ENCODE peak calls at places on chromosome 1, in six cellular contexts. O, Y, H, B, N and U are unnamed samples.
A peak's percentile ranks its signal among the peaks of the same experiment; 100 is the strongest.

GRCh38 chr1:175656416-175656815 is 87.0 kb downstream of the TNR start:
- DNase-seq in H (no peak), O (no peak), B (no peak), Y (no peak), N (no peak), U (no peak)

GRCh38 chr1:203210988-203211387 is 18.5 kb downstream of the CHIT1 start:
- DNase-seq in Y (no peak), B (no peak), N (no peak), O (no peak), H (no peak), U (no peak)

GRCh38 chr1:43008106-43008424 is 49.4 kb upstream of the SLC2A1 start:
- DNase-seq in Y (no peak), N (no peak), O (peak; percentile 41), H (no peak), B (no peak), U (no peak)

GRCh38 chr1:241250465-241250864 is 106.5 kb downstream of the RGS7 start:
- DNase-seq in N (no peak), B (peak; percentile 27), Y (no peak), H (no peak), O (no peak), U (no peak)

GRCh38 chr1:241592273-241592958 is 47.8 kb downstream of the CHML start:
- DNase-seq in H (no peak), O (no peak), Y (no peak), B (peak; percentile 98), N (peak; percentile 80), U (no peak)

GRCh38 chr1:29382851-29383588 is 146.7 kb downstream of the PTPRU start:
- DNase-seq in N (no peak), H (peak; percentile 5), B (no peak), O (no peak), Y (no peak), U (no peak)

GRCh38 chr1:164787834-164788231 is 228.8 kb downstream of the PBX1 start:
- DNase-seq in H (no peak), O (no peak), N (no peak), B (no peak), Y (no peak), U (no peak)

GRCh38 chr1:110243581-110243980 is 33.5 kb downstream of the KCNC4 start:
- DNase-seq in Y (no peak), N (no peak), O (no peak), H (no peak), B (no peak), U (no peak)

DNA sequence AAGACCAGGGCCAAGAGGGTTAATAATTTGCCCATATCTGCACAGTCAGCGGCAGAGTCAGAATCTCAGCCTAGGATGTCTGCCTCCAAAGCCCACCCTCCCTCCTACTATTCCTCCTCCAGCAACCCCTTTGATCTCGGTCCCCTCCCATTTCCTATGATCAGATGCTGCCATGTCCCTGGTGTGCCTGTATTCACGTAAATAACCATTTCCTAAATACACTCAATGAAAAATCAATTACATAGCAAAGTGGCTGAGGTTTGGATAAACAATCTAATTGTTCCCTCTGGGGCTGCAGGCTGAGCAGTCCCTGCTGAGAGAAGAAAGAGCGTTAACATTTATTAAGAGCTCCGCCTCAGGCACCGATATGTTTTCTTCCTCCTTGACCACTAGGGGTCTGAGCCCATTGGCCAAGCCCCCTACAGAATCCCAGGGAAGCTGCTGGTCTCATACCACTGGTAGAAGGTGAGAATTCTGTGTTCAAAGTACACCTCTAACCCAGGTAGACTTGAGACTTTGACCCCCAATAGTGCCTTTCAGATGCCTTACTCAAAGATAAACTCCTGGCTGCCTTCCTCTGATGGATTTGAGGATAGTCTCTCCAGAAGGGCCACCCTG is 34.0 kb upstream of the CAMK1G start:
- DNase-seq in B (no peak), N (no peak), H (no peak), O (peak; percentile 22), Y (no peak), U (no peak)
- TF ChIP-seq CTCF in B (no peak), N (peak; percentile 21), H (peak; percentile 64), O (peak; percentile 63), Y (no peak), U (no peak)

GRCh38 chr1:57407941-57408340 is 15.9 kb downstream of the DAB1 start:
- DNase-seq in Y (no peak), B (no peak), H (no peak), O (no peak), N (no peak), U (no peak)

GRCh38 chr1:57406428-57406827 is 17.4 kb downstream of the DAB1 start:
- DNase-seq in H (no peak), O (no peak), B (no peak), Y (no peak), N (no peak), U (no peak)

GRCh38 chr1:57401671-57402070 is 22.2 kb downstream of the DAB1 start:
- DNase-seq in O (no peak), Y (no peak), B (no peak), H (no peak), N (no peak), U (no peak)

GRCh38 chr1:57403201-57403600 is 20.7 kb downstream of the DAB1 start:
- DNase-seq in B (no peak), N (no peak), Y (no peak), H (no peak), O (no peak), U (no peak)

DNA sequence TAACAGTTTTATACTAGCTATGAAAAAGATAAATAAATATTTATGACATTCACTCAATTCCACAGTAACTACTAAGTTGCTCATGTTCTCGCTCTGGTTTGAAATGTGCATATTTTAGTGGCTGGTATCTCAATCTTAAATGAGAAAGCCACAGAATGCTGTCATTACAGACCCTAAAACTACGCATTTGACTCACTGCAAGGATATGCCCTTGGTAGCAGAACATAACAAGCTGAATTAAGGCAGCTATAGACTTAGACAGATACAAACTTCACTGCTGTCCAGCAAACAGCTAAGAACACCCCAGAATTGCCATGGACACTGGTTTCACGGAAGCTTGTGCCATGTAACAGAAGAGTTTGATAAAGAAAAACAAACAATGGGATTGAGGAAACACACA is 18.9 kb downstream of the DAB1 start:
- DNase-seq in B (no peak), O (no peak), N (peak; percentile 21), H (no peak), Y (no peak), U (no peak)
- TF ChIP-seq CTCF in B (no peak), O (no peak), N (no peak), H (no peak), Y (no peak), U (no peak)

GRCh38 chr1:7786785-7787184 is 2.7 kb downstream of the PER3 start:
- DNase-seq in Y (no peak), H (no peak), B (no peak), O (no peak), N (no peak), U (no peak)

GRCh38 chr1:7783826-7784491 is at the start of gene PER3:
- DNase-seq in O (peak; percentile 97), Y (peak; percentile 97), H (peak; percentile 96), N (peak; percentile 95), B (peak; percentile 94), U (peak; percentile 95)

GRCh38 chr1:7783178-7783711 is 846 bp upstream of the PER3 start:
- DNase-seq in B (peak; percentile 60), O (peak; percentile 61), Y (peak; percentile 80), N (peak; percentile 55), H (peak; percentile 51), U (peak; percentile 52)

GRCh38 chr1:7784492-7785071 is 491 bp downstream of the PER3 start:
- DNase-seq in O (no peak), H (no peak), B (no peak), Y (no peak), N (no peak), U (no peak)

DNA sequence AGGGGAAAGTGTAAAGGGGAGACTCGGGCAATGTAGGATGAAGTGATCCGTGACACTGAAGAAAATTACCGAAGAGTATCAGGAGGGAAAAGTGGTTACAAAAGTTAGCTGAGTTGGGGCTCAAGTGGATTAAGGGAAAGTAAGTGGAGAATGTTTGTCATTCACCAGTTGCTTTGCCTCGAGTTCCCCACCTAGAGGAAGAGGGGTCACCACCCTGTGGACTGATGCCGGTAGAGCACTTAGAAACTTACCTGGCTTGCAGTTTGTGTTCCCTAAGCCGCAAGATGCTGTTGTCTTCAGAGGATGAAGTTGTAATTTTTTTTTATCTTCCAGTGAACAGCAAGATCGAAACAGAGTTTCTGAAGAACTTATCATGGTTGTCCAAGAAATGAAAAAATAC is 1.0 kb downstream of the PER3 start:
- DNase-seq in B (no peak), N (no peak), O (no peak), H (no peak), Y (no peak), U (no peak)
- TF ChIP-seq CTCF in B (no peak), N (no peak), O (no peak), H (no peak), Y (no peak), U (no peak)

GRCh38 chr1:245520611-245521010 is 365.8 kb downstream of the KIF26B start:
- DNase-seq in B (no peak), Y (no peak), O (no peak), N (no peak), H (no peak), U (no peak)

GRCh38 chr1:245512980-245513578 is 358.3 kb downstream of the KIF26B start:
- DNase-seq in H (no peak), Y (no peak), O (no peak), N (peak; percentile 34), B (no peak), U (no peak)

GRCh38 chr1:245512181-245512888 is 357.6 kb downstream of the KIF26B start:
- DNase-seq in B (no peak), N (peak; percentile 48), Y (no peak), O (no peak), H (no peak), U (no peak)

DNA sequence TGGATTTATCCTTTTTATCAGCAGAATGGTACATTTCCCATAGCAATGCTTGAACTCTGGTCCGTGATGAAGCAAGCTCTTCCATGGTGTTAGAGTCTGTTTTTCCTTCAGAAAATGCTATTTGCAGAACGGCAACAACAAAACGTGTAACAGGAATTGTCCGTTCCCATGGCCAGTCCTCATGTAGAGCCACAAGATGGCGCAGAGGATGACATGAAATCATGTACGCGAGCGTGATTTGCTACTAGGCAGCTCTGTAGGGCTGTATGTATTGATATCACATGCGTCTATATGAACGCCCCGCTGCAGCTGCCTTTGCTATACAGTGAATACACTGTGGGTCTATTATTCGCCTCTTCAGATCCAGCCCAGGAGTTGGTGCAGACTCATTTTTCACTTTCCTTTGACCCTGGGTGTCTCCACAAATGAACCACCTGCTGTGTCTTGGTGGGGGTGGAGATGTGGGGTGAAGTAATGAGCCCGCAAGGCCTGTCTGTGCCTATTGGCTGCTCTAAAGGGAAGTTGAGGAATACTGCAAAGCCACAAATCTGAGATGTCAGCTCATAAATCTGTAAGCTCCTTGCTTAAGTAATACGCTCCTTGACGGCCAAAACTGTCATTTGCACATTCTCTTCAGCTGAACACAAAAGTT is 361.5 kb downstream of the KIF26B start:
- DNase-seq in O (no peak), N (peak; percentile 26), Y (no peak), B (peak; percentile 57), H (no peak), U (no peak)
- TF ChIP-seq CTCF in O (no peak), N (peak; percentile 74), Y (no peak), B (peak; percentile 30), H (no peak), U (peak; percentile 40)

GRCh38 chr1:202158810-202159533 is 1.4 kb downstream of the PTPN7 start:
- DNase-seq in Y (peak; percentile 73), B (no peak), O (no peak), H (no peak), N (no peak), U (no peak)
- TF ChIP-seq CTCF in Y (no peak), B (peak; percentile 25), O (no peak), H (no peak), N (no peak), U (no peak)